ENCODE peak calls at places on chromosome 22, in nine cellular contexts. One of them, this sample, is unnamed.
A peak's percentile ranks its signal among the peaks of the same experiment; 100 is the strongest.

GRCh38 chr22:42313804-42314581 is 43.5 kb upstream of the TCF20 start:
- DNase-seq in sigmoid colon: peak; percentile 75
- DNase-seq in AG04450: no peak
- DNase-seq in caudate nucleus: no peak
- DNase-seq in activated CD4-positive, alpha-beta T cell treated with anti-CD3 and anti-CD28 coated beads, Interleukin-2, amount 50 U/mL, for 1 hour: peak; percentile 41
- DNase-seq in LoVo: peak; percentile 92
- DNase-seq in pancreas: peak; percentile 53
- DNase-seq in stimulated activated CD4-positive, alpha-beta T cell treated with anti-CD3 and anti-CD28 coated beads, Interleukin-2, amount 100 ng/mL, for 48 hours: no peak
- DNase-seq in astrocyte of the cerebellum: no peak
- DNase-seq in this sample: no peak

GRCh38 chr22:17767236-17768065 is 6.8 kb downstream of the BID start:
- DNase-seq in astrocyte of the cerebellum: no peak
- DNase-seq in LoVo: no peak
- DNase-seq in caudate nucleus: no peak
- DNase-seq in activated CD4-positive, alpha-beta T cell treated with anti-CD3 and anti-CD28 coated beads, Interleukin-2, amount 50 U/mL, for 1 hour: peak; percentile 39
- DNase-seq in stimulated activated CD4-positive, alpha-beta T cell treated with anti-CD3 and anti-CD28 coated beads, Interleukin-2, amount 100 ng/mL, for 48 hours: no peak
- DNase-seq in AG04450: no peak
- DNase-seq in pancreas: no peak
- DNase-seq in sigmoid colon: no peak
- DNase-seq in this sample: no peak

GRCh38 chr22:31870890-31871289 is 73.4 kb upstream of the YWHAH start:
- DNase-seq in LoVo: no peak
- DNase-seq in caudate nucleus: peak; percentile 26
- DNase-seq in stimulated activated CD4-positive, alpha-beta T cell treated with anti-CD3 and anti-CD28 coated beads, Interleukin-2, amount 100 ng/mL, for 48 hours: no peak
- DNase-seq in activated CD4-positive, alpha-beta T cell treated with anti-CD3 and anti-CD28 coated beads, Interleukin-2, amount 50 U/mL, for 1 hour: no peak
- DNase-seq in AG04450: no peak
- DNase-seq in astrocyte of the cerebellum: no peak
- DNase-seq in pancreas: no peak
- DNase-seq in sigmoid colon: no peak
- DNase-seq in this sample: no peak

GRCh38 chr22:38257650-38258246 is 15.1 kb downstream of the TMEM184B start:
- DNase-seq in astrocyte of the cerebellum: no peak
- DNase-seq in pancreas: peak; percentile 76
- DNase-seq in AG04450: no peak
- DNase-seq in stimulated activated CD4-positive, alpha-beta T cell treated with anti-CD3 and anti-CD28 coated beads, Interleukin-2, amount 100 ng/mL, for 48 hours: no peak
- DNase-seq in activated CD4-positive, alpha-beta T cell treated with anti-CD3 and anti-CD28 coated beads, Interleukin-2, amount 50 U/mL, for 1 hour: no peak
- DNase-seq in sigmoid colon: no peak
- DNase-seq in LoVo: no peak
- DNase-seq in caudate nucleus: no peak
- DNase-seq in this sample: no peak

GRCh38 chr22:24592846-24593809 is at the start of gene LRRC75B:
- DNase-seq in caudate nucleus: peak; percentile 55
- DNase-seq in astrocyte of the cerebellum: peak; percentile 55
- DNase-seq in sigmoid colon: peak; percentile 97
- DNase-seq in activated CD4-positive, alpha-beta T cell treated with anti-CD3 and anti-CD28 coated beads, Interleukin-2, amount 50 U/mL, for 1 hour: no peak
- DNase-seq in AG04450: peak; percentile 53
- DNase-seq in pancreas: peak; percentile 81
- DNase-seq in stimulated activated CD4-positive, alpha-beta T cell treated with anti-CD3 and anti-CD28 coated beads, Interleukin-2, amount 100 ng/mL, for 48 hours: peak; percentile 31
- DNase-seq in LoVo: peak; percentile 86
- DNase-seq in this sample: peak; percentile 15

GRCh38 chr22:37999640-38000272 is 15.4 kb upstream of the SOX10 start:
- DNase-seq in pancreas: no peak
- DNase-seq in astrocyte of the cerebellum: peak; percentile 49
- DNase-seq in activated CD4-positive, alpha-beta T cell treated with anti-CD3 and anti-CD28 coated beads, Interleukin-2, amount 50 U/mL, for 1 hour: no peak
- DNase-seq in stimulated activated CD4-positive, alpha-beta T cell treated with anti-CD3 and anti-CD28 coated beads, Interleukin-2, amount 100 ng/mL, for 48 hours: no peak
- DNase-seq in AG04450: no peak
- DNase-seq in LoVo: peak; percentile 7
- DNase-seq in sigmoid colon: no peak
- DNase-seq in caudate nucleus: no peak
- DNase-seq in this sample: no peak

GRCh38 chr22:23113847-23114720 is 27.7 kb downstream of the RSPH14 start:
- DNase-seq in sigmoid colon: no peak
- DNase-seq in LoVo: no peak
- DNase-seq in activated CD4-positive, alpha-beta T cell treated with anti-CD3 and anti-CD28 coated beads, Interleukin-2, amount 50 U/mL, for 1 hour: no peak
- DNase-seq in AG04450: no peak
- DNase-seq in astrocyte of the cerebellum: no peak
- DNase-seq in caudate nucleus: peak; percentile 87
- DNase-seq in stimulated activated CD4-positive, alpha-beta T cell treated with anti-CD3 and anti-CD28 coated beads, Interleukin-2, amount 100 ng/mL, for 48 hours: no peak
- DNase-seq in pancreas: no peak
- DNase-seq in this sample: peak; percentile 31

GRCh38 chr22:30891781-30892180 is 76.8 kb downstream of the MORC2 start:
- DNase-seq in caudate nucleus: no peak
- DNase-seq in activated CD4-positive, alpha-beta T cell treated with anti-CD3 and anti-CD28 coated beads, Interleukin-2, amount 50 U/mL, for 1 hour: no peak
- DNase-seq in AG04450: no peak
- DNase-seq in astrocyte of the cerebellum: no peak
- DNase-seq in sigmoid colon: no peak
- DNase-seq in pancreas: no peak
- DNase-seq in stimulated activated CD4-positive, alpha-beta T cell treated with anti-CD3 and anti-CD28 coated beads, Interleukin-2, amount 100 ng/mL, for 48 hours: no peak
- DNase-seq in LoVo: no peak
- DNase-seq in this sample: no peak

GRCh38 chr22:19943665-19944026 is 2.0 kb upstream of the TXNRD2 start:
- DNase-seq in activated CD4-positive, alpha-beta T cell treated with anti-CD3 and anti-CD28 coated beads, Interleukin-2, amount 50 U/mL, for 1 hour: no peak
- DNase-seq in pancreas: no peak
- DNase-seq in stimulated activated CD4-positive, alpha-beta T cell treated with anti-CD3 and anti-CD28 coated beads, Interleukin-2, amount 100 ng/mL, for 48 hours: no peak
- DNase-seq in astrocyte of the cerebellum: no peak
- DNase-seq in sigmoid colon: peak; percentile 61
- DNase-seq in AG04450: no peak
- DNase-seq in caudate nucleus: no peak
- DNase-seq in LoVo: peak; percentile 41
- DNase-seq in this sample: peak; percentile 41

GRCh38 chr22:44918166-44918924 is 91.5 kb downstream of the PHF21B start:
- DNase-seq in astrocyte of the cerebellum: no peak
- DNase-seq in caudate nucleus: no peak
- DNase-seq in LoVo: no peak
- DNase-seq in pancreas: no peak
- DNase-seq in activated CD4-positive, alpha-beta T cell treated with anti-CD3 and anti-CD28 coated beads, Interleukin-2, amount 50 U/mL, for 1 hour: no peak
- DNase-seq in sigmoid colon: peak; percentile 50
- DNase-seq in stimulated activated CD4-positive, alpha-beta T cell treated with anti-CD3 and anti-CD28 coated beads, Interleukin-2, amount 100 ng/mL, for 48 hours: no peak
- DNase-seq in AG04450: no peak
- DNase-seq in this sample: no peak

GRCh38 chr22:37033605-37034430 is 14.3 kb downstream of the MPST start:
- DNase-seq in stimulated activated CD4-positive, alpha-beta T cell treated with anti-CD3 and anti-CD28 coated beads, Interleukin-2, amount 100 ng/mL, for 48 hours: no peak
- DNase-seq in AG04450: no peak
- DNase-seq in activated CD4-positive, alpha-beta T cell treated with anti-CD3 and anti-CD28 coated beads, Interleukin-2, amount 50 U/mL, for 1 hour: no peak
- DNase-seq in LoVo: no peak
- DNase-seq in astrocyte of the cerebellum: no peak
- DNase-seq in pancreas: no peak
- DNase-seq in caudate nucleus: no peak
- DNase-seq in sigmoid colon: no peak
- DNase-seq in this sample: no peak

GRCh38 chr22:40031766-40032470 is 37.2 kb downstream of the FAM83F start:
- DNase-seq in pancreas: no peak
- DNase-seq in astrocyte of the cerebellum: no peak
- DNase-seq in stimulated activated CD4-positive, alpha-beta T cell treated with anti-CD3 and anti-CD28 coated beads, Interleukin-2, amount 100 ng/mL, for 48 hours: no peak
- DNase-seq in AG04450: no peak
- DNase-seq in activated CD4-positive, alpha-beta T cell treated with anti-CD3 and anti-CD28 coated beads, Interleukin-2, amount 50 U/mL, for 1 hour: no peak
- DNase-seq in LoVo: no peak
- DNase-seq in sigmoid colon: peak; percentile 62
- DNase-seq in caudate nucleus: no peak
- DNase-seq in this sample: no peak

GRCh38 chr22:28016781-28017557 is 97.9 kb upstream of the PITPNB start:
- DNase-seq in LoVo: no peak
- DNase-seq in pancreas: no peak
- DNase-seq in sigmoid colon: peak; percentile 50
- DNase-seq in AG04450: no peak
- DNase-seq in caudate nucleus: no peak
- DNase-seq in stimulated activated CD4-positive, alpha-beta T cell treated with anti-CD3 and anti-CD28 coated beads, Interleukin-2, amount 100 ng/mL, for 48 hours: no peak
- DNase-seq in astrocyte of the cerebellum: no peak
- DNase-seq in activated CD4-positive, alpha-beta T cell treated with anti-CD3 and anti-CD28 coated beads, Interleukin-2, amount 50 U/mL, for 1 hour: no peak
- DNase-seq in this sample: no peak

GRCh38 chr22:40215266-40215665 is 37.5 kb downstream of the TNRC6B start:
- DNase-seq in caudate nucleus: no peak
- DNase-seq in LoVo: no peak
- DNase-seq in pancreas: no peak
- DNase-seq in AG04450: no peak
- DNase-seq in stimulated activated CD4-positive, alpha-beta T cell treated with anti-CD3 and anti-CD28 coated beads, Interleukin-2, amount 100 ng/mL, for 48 hours: no peak
- DNase-seq in astrocyte of the cerebellum: no peak
- DNase-seq in activated CD4-positive, alpha-beta T cell treated with anti-CD3 and anti-CD28 coated beads, Interleukin-2, amount 50 U/mL, for 1 hour: no peak
- DNase-seq in sigmoid colon: no peak
- DNase-seq in this sample: no peak

GRCh38 chr22:38824587-38824986 is 19.2 kb downstream of the NPTXR start:
- DNase-seq in LoVo: peak; percentile 48
- DNase-seq in activated CD4-positive, alpha-beta T cell treated with anti-CD3 and anti-CD28 coated beads, Interleukin-2, amount 50 U/mL, for 1 hour: peak; percentile 43
- DNase-seq in astrocyte of the cerebellum: peak; percentile 67
- DNase-seq in pancreas: peak; percentile 35
- DNase-seq in stimulated activated CD4-positive, alpha-beta T cell treated with anti-CD3 and anti-CD28 coated beads, Interleukin-2, amount 100 ng/mL, for 48 hours: peak; percentile 47
- DNase-seq in caudate nucleus: peak; percentile 49
- DNase-seq in AG04450: peak; percentile 38
- DNase-seq in sigmoid colon: peak; percentile 50
- DNase-seq in this sample: peak; percentile 84

GRCh38 chr22:31871475-31871874 is 72.9 kb upstream of the YWHAH start:
- DNase-seq in activated CD4-positive, alpha-beta T cell treated with anti-CD3 and anti-CD28 coated beads, Interleukin-2, amount 50 U/mL, for 1 hour: no peak
- DNase-seq in AG04450: no peak
- DNase-seq in astrocyte of the cerebellum: no peak
- DNase-seq in stimulated activated CD4-positive, alpha-beta T cell treated with anti-CD3 and anti-CD28 coated beads, Interleukin-2, amount 100 ng/mL, for 48 hours: no peak
- DNase-seq in pancreas: no peak
- DNase-seq in caudate nucleus: no peak
- DNase-seq in sigmoid colon: no peak
- DNase-seq in LoVo: no peak
- DNase-seq in this sample: no peak

GRCh38 chr22:17672417-17672991 is 33.9 kb downstream of the BCL2L13 start:
- DNase-seq in LoVo: no peak
- DNase-seq in activated CD4-positive, alpha-beta T cell treated with anti-CD3 and anti-CD28 coated beads, Interleukin-2, amount 50 U/mL, for 1 hour: no peak
- DNase-seq in AG04450: no peak
- DNase-seq in stimulated activated CD4-positive, alpha-beta T cell treated with anti-CD3 and anti-CD28 coated beads, Interleukin-2, amount 100 ng/mL, for 48 hours: no peak
- DNase-seq in caudate nucleus: no peak
- DNase-seq in sigmoid colon: no peak
- DNase-seq in pancreas: no peak
- DNase-seq in astrocyte of the cerebellum: peak; percentile 11
- DNase-seq in this sample: peak; percentile 72

GRCh38 chr22:42074153-42074750 is at the start of gene PHETA2:
- DNase-seq in caudate nucleus: no peak
- DNase-seq in activated CD4-positive, alpha-beta T cell treated with anti-CD3 and anti-CD28 coated beads, Interleukin-2, amount 50 U/mL, for 1 hour: peak; percentile 53
- DNase-seq in AG04450: no peak
- DNase-seq in LoVo: peak; percentile 50
- DNase-seq in sigmoid colon: no peak
- DNase-seq in stimulated activated CD4-positive, alpha-beta T cell treated with anti-CD3 and anti-CD28 coated beads, Interleukin-2, amount 100 ng/mL, for 48 hours: peak; percentile 42
- DNase-seq in astrocyte of the cerebellum: no peak
- DNase-seq in pancreas: peak; percentile 49
- DNase-seq in this sample: no peak

GRCh38 chr22:19713650-19714319 is 518 bp upstream of the SEPTIN5 start:
- DNase-seq in pancreas: no peak
- DNase-seq in astrocyte of the cerebellum: no peak
- DNase-seq in LoVo: no peak
- DNase-seq in activated CD4-positive, alpha-beta T cell treated with anti-CD3 and anti-CD28 coated beads, Interleukin-2, amount 50 U/mL, for 1 hour: no peak
- DNase-seq in caudate nucleus: no peak
- DNase-seq in sigmoid colon: no peak
- DNase-seq in stimulated activated CD4-positive, alpha-beta T cell treated with anti-CD3 and anti-CD28 coated beads, Interleukin-2, amount 100 ng/mL, for 48 hours: no peak
- DNase-seq in AG04450: no peak
- DNase-seq in this sample: no peak

GRCh38 chr22:34669001-34669400 is 397.0 kb upstream of the ISX start:
- DNase-seq in sigmoid colon: no peak
- DNase-seq in caudate nucleus: no peak
- DNase-seq in LoVo: no peak
- DNase-seq in AG04450: no peak
- DNase-seq in activated CD4-positive, alpha-beta T cell treated with anti-CD3 and anti-CD28 coated beads, Interleukin-2, amount 50 U/mL, for 1 hour: no peak
- DNase-seq in pancreas: no peak
- DNase-seq in astrocyte of the cerebellum: no peak
- DNase-seq in stimulated activated CD4-positive, alpha-beta T cell treated with anti-CD3 and anti-CD28 coated beads, Interleukin-2, amount 100 ng/mL, for 48 hours: no peak
- DNase-seq in this sample: no peak

GRCh38 chr22:39651783-39652058 is 81.2 kb downstream of the CACNA1I start:
- DNase-seq in AG04450: no peak
- DNase-seq in caudate nucleus: no peak
- DNase-seq in stimulated activated CD4-positive, alpha-beta T cell treated with anti-CD3 and anti-CD28 coated beads, Interleukin-2, amount 100 ng/mL, for 48 hours: no peak
- DNase-seq in sigmoid colon: no peak
- DNase-seq in pancreas: no peak
- DNase-seq in activated CD4-positive, alpha-beta T cell treated with anti-CD3 and anti-CD28 coated beads, Interleukin-2, amount 50 U/mL, for 1 hour: no peak
- DNase-seq in astrocyte of the cerebellum: no peak
- DNase-seq in LoVo: no peak
- DNase-seq in this sample: no peak

GRCh38 chr22:36565686-36566085 is 36.7 kb upstream of the EIF3D start:
- DNase-seq in caudate nucleus: no peak
- DNase-seq in stimulated activated CD4-positive, alpha-beta T cell treated with anti-CD3 and anti-CD28 coated beads, Interleukin-2, amount 100 ng/mL, for 48 hours: no peak
- DNase-seq in AG04450: no peak
- DNase-seq in activated CD4-positive, alpha-beta T cell treated with anti-CD3 and anti-CD28 coated beads, Interleukin-2, amount 50 U/mL, for 1 hour: no peak
- DNase-seq in LoVo: no peak
- DNase-seq in astrocyte of the cerebellum: no peak
- DNase-seq in sigmoid colon: no peak
- DNase-seq in pancreas: no peak
- DNase-seq in this sample: no peak

GRCh38 chr22:45469573-45470383 is 32.9 kb upstream of the FBLN1 start:
- DNase-seq in astrocyte of the cerebellum: no peak
- DNase-seq in LoVo: peak; percentile 30
- DNase-seq in activated CD4-positive, alpha-beta T cell treated with anti-CD3 and anti-CD28 coated beads, Interleukin-2, amount 50 U/mL, for 1 hour: no peak
- DNase-seq in AG04450: no peak
- DNase-seq in pancreas: no peak
- DNase-seq in caudate nucleus: no peak
- DNase-seq in stimulated activated CD4-positive, alpha-beta T cell treated with anti-CD3 and anti-CD28 coated beads, Interleukin-2, amount 100 ng/mL, for 48 hours: no peak
- DNase-seq in sigmoid colon: peak; percentile 15
- DNase-seq in this sample: no peak

GRCh38 chr22:38067028-38067415 is 9.8 kb downstream of the PICK1 start:
- DNase-seq in astrocyte of the cerebellum: no peak
- DNase-seq in sigmoid colon: no peak
- DNase-seq in activated CD4-positive, alpha-beta T cell treated with anti-CD3 and anti-CD28 coated beads, Interleukin-2, amount 50 U/mL, for 1 hour: no peak
- DNase-seq in pancreas: no peak
- DNase-seq in AG04450: no peak
- DNase-seq in stimulated activated CD4-positive, alpha-beta T cell treated with anti-CD3 and anti-CD28 coated beads, Interleukin-2, amount 100 ng/mL, for 48 hours: no peak
- DNase-seq in caudate nucleus: no peak
- DNase-seq in LoVo: no peak
- DNase-seq in this sample: no peak

GRCh38 chr22:42285604-42286003 is 15.2 kb upstream of the TCF20 start:
- DNase-seq in astrocyte of the cerebellum: no peak
- DNase-seq in sigmoid colon: no peak
- DNase-seq in AG04450: no peak
- DNase-seq in pancreas: no peak
- DNase-seq in caudate nucleus: no peak
- DNase-seq in LoVo: no peak
- DNase-seq in activated CD4-positive, alpha-beta T cell treated with anti-CD3 and anti-CD28 coated beads, Interleukin-2, amount 50 U/mL, for 1 hour: no peak
- DNase-seq in stimulated activated CD4-positive, alpha-beta T cell treated with anti-CD3 and anti-CD28 coated beads, Interleukin-2, amount 100 ng/mL, for 48 hours: no peak
- DNase-seq in this sample: no peak

GRCh38 chr22:27804683-27805297 is 3.2 kb upstream of the MN1 start:
- DNase-seq in pancreas: peak; percentile 49
- DNase-seq in astrocyte of the cerebellum: no peak
- DNase-seq in sigmoid colon: peak; percentile 88
- DNase-seq in AG04450: peak; percentile 16
- DNase-seq in activated CD4-positive, alpha-beta T cell treated with anti-CD3 and anti-CD28 coated beads, Interleukin-2, amount 50 U/mL, for 1 hour: peak; percentile 50
- DNase-seq in LoVo: peak; percentile 47
- DNase-seq in stimulated activated CD4-positive, alpha-beta T cell treated with anti-CD3 and anti-CD28 coated beads, Interleukin-2, amount 100 ng/mL, for 48 hours: peak; percentile 39
- DNase-seq in caudate nucleus: peak; percentile 61
- DNase-seq in this sample: peak; percentile 16

GRCh38 chr22:29879738-29880137 is 3.2 kb upstream of the MTMR3 start:
- DNase-seq in stimulated activated CD4-positive, alpha-beta T cell treated with anti-CD3 and anti-CD28 coated beads, Interleukin-2, amount 100 ng/mL, for 48 hours: no peak
- DNase-seq in activated CD4-positive, alpha-beta T cell treated with anti-CD3 and anti-CD28 coated beads, Interleukin-2, amount 50 U/mL, for 1 hour: no peak
- DNase-seq in LoVo: no peak
- DNase-seq in sigmoid colon: no peak
- DNase-seq in astrocyte of the cerebellum: no peak
- DNase-seq in caudate nucleus: no peak
- DNase-seq in pancreas: no peak
- DNase-seq in AG04450: no peak
- DNase-seq in this sample: no peak

GRCh38 chr22:44363214-44363979 is 50.6 kb upstream of the SHISAL1 start:
- DNase-seq in astrocyte of the cerebellum: peak; percentile 96
- DNase-seq in caudate nucleus: no peak
- DNase-seq in stimulated activated CD4-positive, alpha-beta T cell treated with anti-CD3 and anti-CD28 coated beads, Interleukin-2, amount 100 ng/mL, for 48 hours: no peak
- DNase-seq in activated CD4-positive, alpha-beta T cell treated with anti-CD3 and anti-CD28 coated beads, Interleukin-2, amount 50 U/mL, for 1 hour: no peak
- DNase-seq in LoVo: peak; percentile 37
- DNase-seq in pancreas: peak; percentile 39
- DNase-seq in sigmoid colon: peak; percentile 97
- DNase-seq in AG04450: peak; percentile 94
- DNase-seq in this sample: peak; percentile 75

GRCh38 chr22:50688448-50688847 is 15.8 kb downstream of the SHANK3 start:
- DNase-seq in LoVo: no peak
- DNase-seq in stimulated activated CD4-positive, alpha-beta T cell treated with anti-CD3 and anti-CD28 coated beads, Interleukin-2, amount 100 ng/mL, for 48 hours: no peak
- DNase-seq in astrocyte of the cerebellum: no peak
- DNase-seq in pancreas: no peak
- DNase-seq in activated CD4-positive, alpha-beta T cell treated with anti-CD3 and anti-CD28 coated beads, Interleukin-2, amount 50 U/mL, for 1 hour: no peak
- DNase-seq in sigmoid colon: peak; percentile 41
- DNase-seq in caudate nucleus: no peak
- DNase-seq in AG04450: no peak
- DNase-seq in this sample: no peak

GRCh38 chr22:39723463-39723862 is 152.9 kb downstream of the CACNA1I start:
- DNase-seq in pancreas: no peak
- DNase-seq in activated CD4-positive, alpha-beta T cell treated with anti-CD3 and anti-CD28 coated beads, Interleukin-2, amount 50 U/mL, for 1 hour: no peak
- DNase-seq in astrocyte of the cerebellum: no peak
- DNase-seq in LoVo: no peak
- DNase-seq in sigmoid colon: no peak
- DNase-seq in caudate nucleus: no peak
- DNase-seq in AG04450: no peak
- DNase-seq in stimulated activated CD4-positive, alpha-beta T cell treated with anti-CD3 and anti-CD28 coated beads, Interleukin-2, amount 100 ng/mL, for 48 hours: no peak
- DNase-seq in this sample: no peak

GRCh38 chr22:24564376-24565058 is 8.7 kb downstream of the SNRPD3 start:
- DNase-seq in sigmoid colon: no peak
- DNase-seq in AG04450: no peak
- DNase-seq in caudate nucleus: no peak
- DNase-seq in stimulated activated CD4-positive, alpha-beta T cell treated with anti-CD3 and anti-CD28 coated beads, Interleukin-2, amount 100 ng/mL, for 48 hours: no peak
- DNase-seq in LoVo: no peak
- DNase-seq in activated CD4-positive, alpha-beta T cell treated with anti-CD3 and anti-CD28 coated beads, Interleukin-2, amount 50 U/mL, for 1 hour: no peak
- DNase-seq in pancreas: no peak
- DNase-seq in astrocyte of the cerebellum: no peak
- DNase-seq in this sample: no peak

This sample was measured in COLO829.